ENCODE peak calls at places on chromosomes 6 and 20, in eight cellular contexts. H, U, K, L, C, Z, B and D are unnamed samples.

GRCh38 chr6:44497807-44498206 is 110.3 kb downstream of the CDC5L start:
- DNase-seq in H (no peak), U (no peak), K (no peak), L (no peak), C (no peak), Z (no peak), B (no peak), D (no peak)

GRCh38 chr6:133099573-133099972 is 141.6 kb upstream of the EYA4 start:
- DNase-seq in H (no peak), U (no peak), K (no peak), L (no peak), C (no peak), Z (peak; percentile 70), B (peak; percentile 95), D (peak; percentile 79)

GRCh38 chr6:13282393-13283069 is 45.8 kb downstream of the TBC1D7 start:
- DNase-seq in H (no peak), U (no peak), K (no peak), L (no peak), C (no peak), Z (no peak), B (no peak), D (no peak)

GRCh38 chr6:159692303-159693127 is 526 bp downstream of the SOD2 start:
- DNase-seq in H (peak; percentile 27), U (peak; percentile 78), K (no peak), L (peak; percentile 27), C (peak; percentile 85), Z (peak; percentile 84), B (peak; percentile 60), D (peak; percentile 68)

GRCh38 chr6:77561768-77562314 is 91.0 kb upstream of the MEI4 start:
- DNase-seq in H (no peak), U (no peak), K (no peak), L (no peak), C (no peak), Z (no peak), B (no peak), D (no peak)

GRCh38 chr6:140178550-140179334 is 804.3 kb upstream of the CITED2 start:
- DNase-seq in H (no peak), U (no peak), K (no peak), L (no peak), C (no peak), Z (peak; percentile 84), B (peak; percentile 64), D (peak; percentile 44)

GRCh38 chr20:4322499-4322898 is 307.1 kb upstream of the RNF24 start:
- DNase-seq in H (no peak), U (peak; percentile 17), K (no peak), L (no peak), C (no peak), Z (peak; percentile 37), B (no peak), D (no peak)

GRCh38 chr20:41428285-41428684 is 61.7 kb upstream of the EMILIN3 start:
- DNase-seq in H (no peak), U (no peak), K (no peak), L (no peak), C (no peak), Z (peak; percentile 15), B (peak; percentile 84), D (peak; percentile 46)

GRCh38 chr20:52049001-52049731 is 142.4 kb downstream of the ZFP64 start:
- DNase-seq in H (no peak), U (peak; percentile 85), K (no peak), L (peak; percentile 53), C (no peak), Z (peak; percentile 26), B (peak; percentile 52), D (peak; percentile 61)

GRCh38 chr6:152642578-152643375 is 5.6 kb upstream of the SYNE1 start:
- DNase-seq in H (peak; percentile 41), U (peak; percentile 94), K (no peak), L (peak; percentile 27), C (peak; percentile 78), Z (peak; percentile 54), B (peak; percentile 36), D (peak; percentile 60)

GRCh38 chr20:4811661-4812181 is 90.0 kb downstream of the PRND start:
- DNase-seq in H (peak; percentile 48), U (no peak), K (peak; percentile 64), L (no peak), C (peak; percentile 86), Z (no peak), B (no peak), D (no peak)

DNA sequence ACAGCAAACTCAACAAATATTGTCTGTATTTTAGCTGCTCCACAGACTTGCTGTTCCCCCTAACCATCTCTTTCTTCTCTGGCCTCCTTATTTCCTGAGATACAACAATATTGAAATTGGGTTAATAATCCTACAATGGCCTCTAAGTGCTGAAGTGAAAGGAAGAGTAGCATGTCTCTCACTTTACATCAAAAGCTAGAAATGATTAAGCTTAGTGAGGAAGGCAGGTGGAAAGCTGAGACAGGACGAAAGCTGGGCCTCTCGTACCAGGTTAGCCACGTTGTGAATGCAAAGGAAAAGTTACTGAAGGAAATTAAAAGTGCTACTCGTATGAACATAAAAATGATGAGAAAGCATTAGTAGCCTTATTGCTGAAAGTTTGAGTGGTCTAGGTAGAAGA is 63.8 kb downstream of the ELOVL5 start:
- DNase-seq in H (no peak), U (no peak), K (no peak), L (no peak), C (no peak), Z (no peak), B (no peak), D (no peak)
- H3K4me1 ChIP-seq in H (peaks cover 25% of the 10 kb centered on the region), U (no peaks in the 10 kb centered on the region), K (peaks cover 5% of the 10 kb centered on the region), L (peaks cover 11% of the 10 kb centered on the region), C (peaks cover 7% of the 10 kb centered on the region), Z (peaks cover 10% of the 10 kb centered on the region), B (no peaks in the 10 kb centered on the region), D (peaks cover 29% of the 10 kb centered on the region)

GRCh38 chr6:30877419-30878262 is 6.7 kb upstream of the DDR1 start:
- DNase-seq in H (peak; percentile 65), U (peak; percentile 95), K (peak; percentile 89), L (peak; percentile 79), C (peak; percentile 94), Z (peak; percentile 92), B (peak; percentile 83), D (peak; percentile 97)

GRCh38 chr6:30881392-30881986 is 2.8 kb upstream of the DDR1 start:
- DNase-seq in H (no peak), U (peak; percentile 58), K (no peak), L (no peak), C (no peak), Z (no peak), B (no peak), D (peak; percentile 22)

GRCh38 chr6:30881987-30882763 is 2.1 kb upstream of the DDR1 start:
- DNase-seq in H (no peak), U (peak; percentile 65), K (no peak), L (peak; percentile 47), C (peak; percentile 77), Z (peak; percentile 14), B (peak; percentile 72), D (peak; percentile 63)

GRCh38 chr6:30880563-30881252 is 3.6 kb upstream of the DDR1 start:
- DNase-seq in H (no peak), U (peak; percentile 90), K (no peak), L (peak; percentile 95), C (peak; percentile 75), Z (no peak), B (no peak), D (no peak)

DNA sequence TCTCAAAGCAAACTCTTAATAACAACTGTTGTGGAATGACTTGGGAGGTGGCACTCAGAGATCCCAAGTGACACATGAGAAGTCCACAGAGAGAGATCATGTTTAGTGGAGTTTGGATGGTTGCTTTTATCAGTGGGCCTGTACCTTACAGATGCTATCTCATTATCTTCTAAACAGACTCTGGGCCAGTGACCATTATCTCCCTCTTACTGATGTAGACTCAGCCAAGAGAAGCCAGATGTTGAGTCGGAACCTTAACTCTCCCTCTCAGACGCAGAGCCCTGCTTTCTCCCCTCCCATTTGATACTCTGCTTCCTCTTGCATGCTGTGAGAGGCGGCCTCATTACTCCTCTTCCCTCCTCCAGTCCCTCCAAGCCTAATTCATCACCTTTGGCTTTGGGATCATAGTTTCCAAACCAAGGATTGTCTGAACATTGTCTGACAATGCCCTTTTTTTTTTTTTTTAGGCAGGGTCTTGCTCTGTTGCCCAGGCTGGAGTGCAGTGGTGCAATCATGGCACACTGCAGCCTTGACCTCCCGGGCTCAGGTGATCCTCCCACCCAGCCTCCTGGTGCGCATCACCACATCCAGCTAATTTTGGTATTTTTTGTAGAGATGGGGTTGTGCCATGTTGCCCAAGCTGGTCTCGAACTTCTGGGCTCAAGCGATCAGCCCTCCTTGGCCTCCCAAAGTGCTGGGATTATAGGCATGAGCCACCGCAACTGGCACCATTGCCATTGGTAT is 4.5 kb upstream of the DDR1 start:
- DNase-seq in H (no peak), U (peak; percentile 44), K (no peak), L (no peak), C (no peak), Z (no peak), B (no peak), D (no peak)
- H3K4me1 ChIP-seq in H (peaks cover 26% of the 10 kb centered on the region), U (peaks cover 5% of the 10 kb centered on the region), K (peaks cover 46% of the 10 kb centered on the region), L (peaks cover 32% of the 10 kb centered on the region), C (peaks cover 25% of the 10 kb centered on the region), Z (peaks cover 8% of the 10 kb centered on the region), B (peaks cover 13% of the 10 kb centered on the region), D (peaks cover 46% of the 10 kb centered on the region)

GRCh38 chr6:47031656-47032055 is 10.5 kb downstream of the ADGRF1 start:
- DNase-seq in H (no peak), U (no peak), K (no peak), L (no peak), C (no peak), Z (no peak), B (no peak), D (no peak)
- H3K4me1 ChIP-seq in H (no peaks in the 10 kb centered on the region), U (no peaks in the 10 kb centered on the region), K (peaks cover 27% of the 10 kb centered on the region), L (peaks cover 3% of the 10 kb centered on the region), C (peaks cover 5% of the 10 kb centered on the region), Z (no peaks in the 10 kb centered on the region), B (no peaks in the 10 kb centered on the region), D (peaks cover 9% of the 10 kb centered on the region)

DNA sequence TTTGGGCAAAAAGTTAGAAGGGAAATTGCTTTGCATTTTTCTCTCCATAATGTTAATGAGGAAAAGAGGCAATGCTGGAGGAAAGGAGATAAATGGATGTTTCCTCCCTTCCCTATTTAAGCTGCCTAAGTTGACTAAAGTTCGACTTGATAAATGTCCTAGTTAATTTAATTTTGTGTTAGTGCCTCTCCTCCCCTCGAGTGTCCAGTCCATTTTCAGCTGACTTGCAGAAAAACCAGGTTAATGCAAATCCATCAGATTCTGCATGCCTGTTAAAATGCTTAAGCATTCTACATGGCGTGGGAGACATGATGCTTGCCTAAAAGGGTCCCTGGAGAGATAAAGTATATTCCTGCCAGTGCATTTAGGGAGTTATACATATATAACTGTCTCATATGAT is 30.2 kb downstream of the JARID2 start:
- DNase-seq in H (no peak), U (no peak), K (no peak), L (no peak), C (no peak), Z (no peak), B (no peak), D (no peak)
- H3K4me1 ChIP-seq in H (peaks cover 6% of the 10 kb centered on the region), U (no peaks in the 10 kb centered on the region), K (peaks cover 49% of the 10 kb centered on the region), L (peaks cover 7% of the 10 kb centered on the region), C (peaks cover 21% of the 10 kb centered on the region), Z (peaks cover 18% of the 10 kb centered on the region), B (peaks cover 2% of the 10 kb centered on the region), D (peaks cover 53% of the 10 kb centered on the region)

DNA sequence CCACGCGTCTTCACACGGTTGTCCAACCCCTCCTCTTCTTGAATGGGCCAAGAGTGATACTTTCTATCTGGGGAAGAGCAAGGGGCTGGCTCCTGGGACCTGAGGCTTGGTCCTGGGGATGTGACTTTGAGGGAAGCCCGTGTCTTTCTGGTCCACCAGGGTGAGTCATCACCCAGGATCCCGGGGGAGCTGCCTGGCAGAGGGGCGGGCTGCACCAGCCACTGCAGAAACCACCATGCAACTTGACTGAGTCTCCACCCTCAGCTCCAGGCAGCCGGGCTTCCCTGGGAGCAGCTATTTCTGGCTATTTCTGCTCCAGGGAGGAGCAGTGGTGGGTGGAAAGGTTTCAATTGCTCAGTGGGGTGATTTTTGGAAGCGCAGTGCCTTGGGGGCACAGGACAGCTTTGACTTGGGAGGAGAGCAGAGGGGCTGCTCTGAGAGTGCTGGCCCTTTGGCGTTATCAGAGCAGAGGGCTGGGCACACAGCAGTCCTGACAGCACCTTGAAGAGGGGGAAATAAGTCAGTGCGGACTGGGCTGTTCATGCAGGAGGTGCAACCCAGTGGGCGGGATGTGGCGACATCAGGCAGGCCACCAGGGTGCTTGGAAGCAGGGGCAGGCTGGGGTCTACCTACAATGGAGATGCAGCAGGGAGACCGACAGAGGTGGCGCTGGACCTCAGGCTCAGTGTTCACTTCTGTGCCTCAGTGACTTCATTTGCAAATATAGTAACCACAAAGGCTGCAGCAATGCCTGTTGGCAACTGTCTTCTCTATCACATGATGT is 45.1 kb upstream of the FAM83D start:
- DNase-seq in H (no peak), U (no peak), K (no peak), L (no peak), C (no peak), Z (no peak), B (no peak), D (no peak)
- H3K4me1 ChIP-seq in H (peaks cover 31% of the 10 kb centered on the region), U (no peaks in the 10 kb centered on the region), K (no peaks in the 10 kb centered on the region), L (no peaks in the 10 kb centered on the region), C (peaks cover 11% of the 10 kb centered on the region), Z (no peaks in the 10 kb centered on the region), B (no peaks in the 10 kb centered on the region), D (no peaks in the 10 kb centered on the region)